ENCODE peak calls at places on chromosomes 5 and 9, in six cellular contexts. T is heart left ventricle, F is choroid plexus epithelial cell, O is HCT116, I is AG04449, Y is WERI-Rb-1. N is an unnamed sample.

GRCh38 chr9:74379718-74380117 is 117.4 kb upstream of the RORB start:
- DNase-seq in T (no peak), O (peak; percentile 2), I (no peak), F (peak; percentile 69), Y (peak; percentile 76), N (no peak)

GRCh38 chr9:134770972-134771971 is 109.3 kb upstream of the FCN2 start:
- DNase-seq in F (no peak), Y (no peak), T (peak; percentile 50), I (no peak), O (no peak), N (no peak)

GRCh38 chr5:180140627-180141006 is 68.4 kb downstream of the RASGEF1C start:
- DNase-seq in T (no peak), I (no peak), F (no peak), Y (no peak), O (no peak), N (no peak)

GRCh38 chr9:89025538-89025937 is 34.3 kb downstream of the S1PR3 start:
- DNase-seq in F (no peak), I (no peak), T (no peak), O (no peak), Y (no peak), N (no peak)

GRCh38 chr9:34484678-34485077 is 26.1 kb downstream of the DNAI1 start:
- DNase-seq in F (no peak), Y (no peak), I (no peak), T (no peak), O (no peak), N (no peak)

GRCh38 chr5:72307573-72307967 is 12.5 kb downstream of the MRPS27 start:
- DNase-seq in I (no peak), O (no peak), F (no peak), T (no peak), Y (no peak), N (no peak)

GRCh38 chr5:149961186-149961685 is 678 bp downstream of the SLC26A2 start:
- DNase-seq in I (no peak), O (no peak), T (no peak), F (no peak), Y (no peak), N (no peak)

GRCh38 chr5:67409342-67409741 is 212.7 kb upstream of the CD180 start:
- DNase-seq in I (no peak), F (no peak), O (no peak), Y (no peak), T (no peak), N (no peak)

GRCh38 chr5:18483386-18483785 is 849.1 kb downstream of the TAF11L14 start:
- DNase-seq in I (no peak), T (no peak), Y (no peak), O (no peak), F (no peak), N (no peak)

DNA sequence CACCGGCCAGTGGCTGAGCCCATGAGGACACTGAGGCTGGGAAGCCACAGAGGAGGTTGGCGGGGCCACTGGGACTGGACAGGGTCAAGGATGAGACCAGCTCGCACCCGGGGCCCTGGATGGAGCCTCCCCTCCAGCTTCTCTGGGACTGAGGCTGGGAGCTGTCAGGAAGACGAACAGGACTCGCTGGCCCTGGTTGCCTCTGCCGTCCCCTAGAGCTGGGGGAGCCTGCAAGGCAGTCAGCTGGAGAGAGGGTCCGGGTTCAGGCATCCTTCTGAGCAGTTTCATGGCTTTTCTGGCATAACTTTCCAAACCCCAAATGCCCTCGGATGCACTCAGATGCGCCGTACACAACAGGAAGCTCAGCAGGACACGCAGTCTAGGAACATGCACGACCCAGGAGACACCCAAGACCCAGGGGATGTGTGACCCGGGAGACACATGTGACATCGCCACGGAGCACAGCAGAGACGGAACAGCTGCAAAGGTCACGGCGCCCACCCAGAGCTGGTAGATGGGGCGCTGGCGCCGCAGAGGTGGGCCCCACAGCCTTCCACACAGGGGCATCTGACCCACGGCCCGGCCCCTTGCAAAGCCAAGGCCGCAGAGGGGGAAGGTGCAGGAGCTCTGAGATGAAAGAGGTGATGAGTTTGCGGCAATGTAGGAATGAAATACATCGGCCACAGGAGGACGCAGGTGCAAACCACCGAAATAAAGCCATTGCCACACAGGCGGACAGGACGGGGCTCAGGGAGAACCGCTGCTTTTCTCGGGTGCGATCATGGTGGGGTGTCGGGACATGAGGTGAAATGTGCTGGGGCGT is 17.1 kb downstream of the TPPP start:
- DNase-seq in F (no peak), Y (peak; percentile 14), T (no peak), I (no peak), O (no peak), N (no peak)
- H3K4me3 ChIP-seq in F (no peak overlapping the region), Y (no peak overlapping the region), T (no peak overlapping the region), I (no peak overlapping the region), O (no peak overlapping the region), N (no peak overlapping the region)

DNA sequence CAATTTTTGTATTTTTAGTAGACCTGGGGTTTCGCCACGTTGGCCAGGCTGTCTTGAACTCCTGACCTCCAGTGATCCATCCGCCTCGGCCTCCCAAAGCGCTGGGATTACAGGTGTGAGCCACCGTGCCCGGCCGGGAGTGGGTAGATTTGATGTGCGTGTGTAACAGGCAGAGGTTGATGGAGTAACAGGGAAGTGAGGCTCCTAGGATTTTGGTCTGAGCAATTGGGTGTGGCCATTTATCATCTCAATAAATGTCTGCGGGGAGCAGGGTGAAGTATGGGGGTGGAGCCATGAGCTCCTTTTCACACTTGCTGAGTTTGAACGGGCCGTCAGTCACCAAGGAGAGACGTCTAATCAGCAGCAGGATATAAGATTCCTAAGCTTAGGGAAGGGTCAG is 1.2 kb upstream of the REXO4 start:
- DNase-seq in F (no peak), O (no peak), Y (no peak), I (no peak), T (no peak), N (no peak)
- H3K4me3 ChIP-seq in F (no peak overlapping the region), O (peak overlapping the region; percentile 98), Y (no peak overlapping the region), I (no peak overlapping the region), T (no peak overlapping the region), N (no peak overlapping the region)

GRCh38 chr9:76297721-76298239 is 96.4 kb downstream of the RFK start:
- DNase-seq in I (no peak), T (peak; percentile 25), O (no peak), F (peak; percentile 75), Y (no peak), N (peak; percentile 49)
- H3K4me3 ChIP-seq in I (no peak overlapping the region), T (no peak overlapping the region), O (no peak overlapping the region), F (peak overlapping the region; percentile 33), Y (no peak overlapping the region), N (no peak overlapping the region)

DNA sequence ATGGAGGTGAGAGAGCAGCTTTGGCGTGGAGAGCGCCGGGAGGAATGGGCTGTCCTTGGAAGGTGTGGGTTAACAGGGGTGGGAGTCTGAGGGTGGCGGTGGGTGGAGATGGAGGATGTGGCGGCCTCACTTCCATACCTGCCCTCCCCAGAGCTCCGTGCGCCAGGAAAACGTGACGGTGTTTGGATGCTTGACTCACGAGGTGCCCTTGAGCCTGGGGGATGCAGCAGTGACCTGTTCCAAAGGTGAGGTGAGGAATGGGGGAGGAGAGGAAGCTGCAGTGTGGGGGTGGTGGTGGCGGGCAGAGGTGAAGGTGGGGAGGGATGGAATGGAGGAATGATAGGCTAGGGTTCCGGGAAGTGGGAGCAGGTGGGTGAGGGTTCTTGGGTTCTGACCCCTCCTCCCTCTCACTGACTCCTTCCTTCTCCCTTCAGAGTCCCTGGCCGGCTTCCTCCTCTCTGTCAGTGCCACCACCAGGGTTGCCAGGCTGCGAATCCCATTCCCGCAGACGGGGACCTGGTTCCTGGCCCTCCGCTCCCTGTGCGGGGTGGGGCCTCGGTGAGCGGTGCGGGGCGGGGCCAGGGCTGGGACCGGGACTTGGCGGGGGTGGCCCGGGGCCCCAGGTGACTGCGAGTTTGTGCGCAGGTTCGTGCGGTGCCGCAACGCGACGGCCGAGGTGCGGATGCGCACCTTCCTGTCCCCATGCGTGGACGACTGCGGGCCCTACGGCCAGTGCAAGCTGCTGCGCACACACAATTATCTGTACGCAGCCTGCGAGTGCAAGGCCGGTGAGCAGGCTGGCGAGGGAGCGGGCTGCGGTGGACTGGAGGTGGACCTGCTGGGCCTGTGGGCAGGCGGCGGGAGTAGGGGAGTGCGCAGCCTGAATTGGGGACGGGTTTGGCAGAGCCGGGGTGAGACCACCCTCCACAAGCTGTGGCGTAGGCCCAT is 17.1 kb downstream of the TMEM8B start:
- DNase-seq in O (no peak), F (no peak), I (no peak), T (no peak), Y (no peak), N (no peak)
- H3K4me3 ChIP-seq in O (no peak overlapping the region), F (no peak overlapping the region), I (no peak overlapping the region), T (no peak overlapping the region), Y (no peak overlapping the region), N (no peak overlapping the region)

GRCh38 chr9:129619787-129620668 is 873 bp downstream of the C9orf50 start:
- DNase-seq in I (no peak), O (no peak), Y (peak; percentile 70), T (no peak), F (peak; percentile 50), N (no peak)
- H3K4me3 ChIP-seq in I (peak overlapping the region; percentile 56), O (no peak overlapping the region), Y (peak overlapping the region; percentile 42), T (peak overlapping the region; percentile 44), F (peak overlapping the region; percentile 57), N (peak overlapping the region; percentile 51)

GRCh38 chr5:64210866-64211265 is 45.2 kb downstream of the RNF180 start:
- DNase-seq in I (peak; percentile 77), O (no peak), Y (no peak), T (no peak), F (peak; percentile 74), N (peak; percentile 87)

GRCh38 chr5:64213568-64213967 is 47.9 kb downstream of the RNF180 start:
- DNase-seq in I (no peak), F (no peak), T (no peak), Y (no peak), O (no peak), N (no peak)

GRCh38 chr5:64209353-64209752 is 43.7 kb downstream of the RNF180 start:
- DNase-seq in F (no peak), Y (no peak), O (no peak), I (no peak), T (no peak), N (no peak)

GRCh38 chr5:64206653-64207052 is 41.0 kb downstream of the RNF180 start:
- DNase-seq in F (no peak), O (no peak), T (no peak), Y (no peak), I (no peak), N (no peak)

DNA sequence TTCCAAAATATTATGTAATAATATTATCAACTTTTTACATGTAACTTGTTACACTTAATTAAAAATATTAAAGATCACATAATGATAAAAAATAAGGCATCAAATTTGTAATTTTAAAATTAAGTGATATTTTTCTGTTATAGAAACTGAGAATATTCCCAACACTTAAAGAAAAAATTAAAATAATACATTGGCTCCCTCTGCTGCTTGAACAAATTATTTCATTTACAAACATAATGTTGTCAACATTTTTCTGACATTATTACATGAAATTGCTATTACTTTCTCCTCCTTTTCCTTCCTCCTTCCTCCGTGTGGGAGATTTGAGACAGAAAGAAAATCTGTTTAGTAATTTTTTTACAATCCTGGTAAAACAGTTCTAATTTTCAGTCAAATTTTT is 42.3 kb downstream of the RNF180 start:
- DNase-seq in Y (no peak), F (peak; percentile 41), O (no peak), T (no peak), I (no peak), N (no peak)
- H3K4me3 ChIP-seq in Y (no peak overlapping the region), F (no peak overlapping the region), O (no peak overlapping the region), T (no peak overlapping the region), I (no peak overlapping the region), N (no peak overlapping the region)

DNA sequence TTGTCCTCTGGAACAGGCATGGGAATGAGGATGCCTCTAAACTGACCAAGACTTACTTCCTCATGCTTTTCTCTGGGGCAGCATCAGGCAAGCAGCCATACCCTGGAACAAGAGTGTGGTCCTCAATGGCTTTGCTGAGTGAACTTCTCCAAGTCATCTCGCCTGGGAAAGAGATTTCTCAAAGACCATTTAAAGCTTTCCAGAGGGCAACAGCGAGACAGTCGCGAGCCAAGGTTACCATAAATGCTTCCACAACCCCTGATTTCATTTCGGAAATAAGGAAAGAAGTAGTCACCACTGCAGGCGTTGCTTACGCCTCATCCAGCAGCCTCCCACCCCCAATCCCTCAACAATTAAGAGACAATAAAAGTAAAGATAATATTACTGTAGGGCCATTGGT is 1.2 kb upstream of the SNCAIP start:
- DNase-seq in F (no peak), O (no peak), T (no peak), I (no peak), Y (no peak), N (no peak)
- H3K4me3 ChIP-seq in F (no peak overlapping the region), O (no peak overlapping the region), T (peak overlapping the region; percentile 37), I (peak overlapping the region; percentile 1), Y (no peak overlapping the region), N (no peak overlapping the region)

N was measured in brain microvascular endothelial cell.